ENCODE peak calls at places on chromosomes 16 and 17, in seven cellular contexts. One of them, this sample, is unnamed.

GRCh38 chr16:72475688-72476087 is 303.7 kb upstream of the PMFBP1 start:
- DNase-seq in stomach: no peak
- DNase-seq in transverse colon: no peak
- DNase-seq in HCT116: no peak
- DNase-seq in GM23338: peak; percentile 43
- DNase-seq in SK-N-SH: no peak
- DNase-seq in K562: no peak
- DNase-seq in this sample: no peak

GRCh38 chr17:82062076-82062983 is 3.3 kb downstream of the DUS1L start:
- DNase-seq in transverse colon: no peak
- DNase-seq in K562: no peak
- DNase-seq in SK-N-SH: no peak
- DNase-seq in HCT116: no peak
- DNase-seq in GM23338: peak; percentile 20
- DNase-seq in stomach: no peak
- DNase-seq in this sample: no peak

GRCh38 chr16:82156761-82157654 is 13.0 kb downstream of the MPHOSPH6 start:
- DNase-seq in transverse colon: no peak
- DNase-seq in stomach: no peak
- DNase-seq in GM23338: no peak
- DNase-seq in K562: no peak
- DNase-seq in HCT116: no peak
- DNase-seq in SK-N-SH: no peak
- DNase-seq in this sample: no peak

GRCh38 chr17:11388061-11388460 is 147.0 kb downstream of the SHISA6 start:
- DNase-seq in HCT116: no peak
- DNase-seq in SK-N-SH: no peak
- DNase-seq in GM23338: no peak
- DNase-seq in K562: no peak
- DNase-seq in transverse colon: no peak
- DNase-seq in stomach: no peak
- DNase-seq in this sample: no peak

GRCh38 chr17:40070895-40071719 is 8.3 kb downstream of the THRA start:
- DNase-seq in transverse colon: peak; percentile 88
- DNase-seq in stomach: peak; percentile 98
- DNase-seq in HCT116: no peak
- DNase-seq in SK-N-SH: no peak
- DNase-seq in K562: no peak
- DNase-seq in GM23338: peak; percentile 51
- DNase-seq in this sample: no peak

GRCh38 chr17:50758989-50759544 is 8.3 kb downstream of the ANKRD40CL start:
- DNase-seq in HCT116: no peak
- DNase-seq in stomach: no peak
- DNase-seq in GM23338: no peak
- DNase-seq in K562: no peak
- DNase-seq in SK-N-SH: no peak
- DNase-seq in transverse colon: no peak
- DNase-seq in this sample: no peak

GRCh38 chr16:23280483-23280967 is 21.6 kb upstream of the SCNN1B start:
- DNase-seq in SK-N-SH: no peak
- DNase-seq in stomach: no peak
- DNase-seq in K562: no peak
- DNase-seq in HCT116: no peak
- DNase-seq in transverse colon: no peak
- DNase-seq in GM23338: no peak
- DNase-seq in this sample: no peak

GRCh38 chr17:61862105-61862574 is 1.2 kb downstream of the BRIP1 start:
- DNase-seq in transverse colon: no peak
- DNase-seq in GM23338: no peak
- DNase-seq in HCT116: no peak
- DNase-seq in SK-N-SH: no peak
- DNase-seq in stomach: no peak
- DNase-seq in K562: peak; percentile 4
- DNase-seq in this sample: no peak

GRCh38 chr17:8322078-8322477 is 12.0 kb downstream of the ARHGEF15 start:
- DNase-seq in stomach: no peak
- DNase-seq in transverse colon: no peak
- DNase-seq in K562: no peak
- DNase-seq in GM23338: no peak
- DNase-seq in SK-N-SH: peak; percentile 12
- DNase-seq in HCT116: no peak
- DNase-seq in this sample: no peak

GRCh38 chr17:40819528-40820125 is 2.8 kb downstream of the KRT10 start:
- DNase-seq in K562: peak; percentile 49
- DNase-seq in GM23338: no peak
- DNase-seq in SK-N-SH: peak; percentile 19
- DNase-seq in transverse colon: no peak
- DNase-seq in stomach: no peak
- DNase-seq in HCT116: no peak
- DNase-seq in this sample: no peak

GRCh38 chr16:10971560-10971961 is 27.2 kb downstream of the CLEC16A start:
- DNase-seq in stomach: no peak
- DNase-seq in SK-N-SH: peak; percentile 63
- DNase-seq in GM23338: peak; percentile 91
- DNase-seq in HCT116: peak; percentile 47
- DNase-seq in K562: peak; percentile 59
- DNase-seq in transverse colon: peak; percentile 31
- DNase-seq in this sample: peak; percentile 41

GRCh38 chr16:68844211-68844564 is 857 bp downstream of the TANGO6 start:
- DNase-seq in stomach: no peak
- DNase-seq in GM23338: no peak
- DNase-seq in HCT116: no peak
- DNase-seq in SK-N-SH: peak; percentile 17
- DNase-seq in K562: no peak
- DNase-seq in transverse colon: no peak
- DNase-seq in this sample: no peak

GRCh38 chr16:50388491-50388890 is 19.7 kb upstream of the BRD7 start:
- DNase-seq in HCT116: no peak
- DNase-seq in stomach: no peak
- DNase-seq in transverse colon: no peak
- DNase-seq in GM23338: no peak
- DNase-seq in SK-N-SH: no peak
- DNase-seq in K562: no peak
- DNase-seq in this sample: no peak

GRCh38 chr17:49327835-49328784 is 33.9 kb downstream of the ZNF652 start:
- DNase-seq in stomach: no peak
- DNase-seq in K562: peak; percentile 21
- DNase-seq in HCT116: no peak
- DNase-seq in SK-N-SH: no peak
- DNase-seq in transverse colon: no peak
- DNase-seq in GM23338: no peak
- DNase-seq in this sample: no peak

GRCh38 chr16:55257971-55258613 is 65.9 kb upstream of the IRX6 start:
- DNase-seq in K562: peak; percentile 68
- DNase-seq in GM23338: peak; percentile 86
- DNase-seq in SK-N-SH: peak; percentile 45
- DNase-seq in HCT116: peak; percentile 58
- DNase-seq in stomach: peak; percentile 60
- DNase-seq in transverse colon: peak; percentile 71
- DNase-seq in this sample: no peak

GRCh38 chr17:1779571-1780074 is 17.8 kb downstream of the SERPINF1 start:
- DNase-seq in stomach: peak; percentile 61
- DNase-seq in HCT116: no peak
- DNase-seq in K562: no peak
- DNase-seq in GM23338: no peak
- DNase-seq in transverse colon: peak; percentile 73
- DNase-seq in SK-N-SH: peak; percentile 44
- DNase-seq in this sample: no peak

GRCh38 chr17:7922499-7923289 is 6.6 kb upstream of the RNF227 start:
- DNase-seq in GM23338: peak; percentile 94
- DNase-seq in HCT116: no peak
- DNase-seq in transverse colon: peak; percentile 88
- DNase-seq in K562: no peak
- DNase-seq in stomach: peak; percentile 89
- DNase-seq in SK-N-SH: no peak
- DNase-seq in this sample: no peak

GRCh38 chr16:74570412-74571301 is 36.3 kb downstream of the GLG1 start:
- DNase-seq in HCT116: no peak
- DNase-seq in GM23338: no peak
- DNase-seq in transverse colon: no peak
- DNase-seq in SK-N-SH: no peak
- DNase-seq in K562: no peak
- DNase-seq in stomach: no peak
- DNase-seq in this sample: no peak
- TF ChIP-seq POLR2AphosphoS5 in HCT116: no peak
- TF ChIP-seq POLR2AphosphoS5 in GM23338: no peak
- TF ChIP-seq POLR2AphosphoS5 in transverse colon: no peak
- TF ChIP-seq POLR2AphosphoS5 in SK-N-SH: no peak
- TF ChIP-seq POLR2AphosphoS5 in K562: no peak
- TF ChIP-seq POLR2AphosphoS5 in stomach: no peak
- TF ChIP-seq POLR2AphosphoS5 in this sample: no peak

DNA sequence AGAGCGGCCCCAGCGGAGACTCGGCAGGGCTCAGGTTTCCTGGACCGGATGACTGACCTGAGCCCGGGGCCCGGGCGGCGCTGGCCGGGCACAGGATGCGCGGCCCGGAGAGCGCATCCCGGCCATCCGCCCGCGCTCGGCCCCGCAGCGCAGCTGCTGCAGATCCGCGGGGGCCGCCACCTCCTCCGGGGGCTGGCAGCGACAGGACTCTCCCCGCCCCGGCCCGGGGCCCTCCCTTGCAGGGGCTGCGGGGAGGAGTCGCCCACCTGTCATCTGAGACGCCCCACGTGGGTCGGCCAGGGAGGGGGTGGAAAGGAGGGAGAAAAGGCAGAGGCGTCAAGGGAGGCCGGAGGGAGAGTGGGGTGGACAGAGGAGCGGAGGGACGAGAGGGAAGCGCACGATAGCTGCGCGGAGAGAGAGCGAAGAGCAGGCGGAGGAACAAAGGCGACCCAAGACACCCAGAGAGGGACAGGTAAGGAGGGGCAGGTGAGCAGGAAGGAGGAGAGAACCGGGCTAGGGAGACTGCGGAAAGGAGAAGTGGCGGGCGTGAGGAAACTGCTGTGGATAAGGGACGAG is 471 bp upstream of the PRKAR1A start:
- DNase-seq in SK-N-SH: peak; percentile 93
- DNase-seq in transverse colon: peak; percentile 85
- DNase-seq in stomach: peak; percentile 69
- DNase-seq in GM23338: peak; percentile 83
- DNase-seq in HCT116: peak; percentile 80
- DNase-seq in K562: peak; percentile 62
- DNase-seq in this sample: peak; percentile 42
- TF ChIP-seq POLR2AphosphoS5 in SK-N-SH: peak; percentile 57
- TF ChIP-seq POLR2AphosphoS5 in transverse colon: no peak
- TF ChIP-seq POLR2AphosphoS5 in stomach: peak; percentile 6
- TF ChIP-seq POLR2AphosphoS5 in GM23338: no peak
- TF ChIP-seq POLR2AphosphoS5 in HCT116: no peak
- TF ChIP-seq POLR2AphosphoS5 in K562: no peak
- TF ChIP-seq POLR2AphosphoS5 in this sample: no peak

DNA sequence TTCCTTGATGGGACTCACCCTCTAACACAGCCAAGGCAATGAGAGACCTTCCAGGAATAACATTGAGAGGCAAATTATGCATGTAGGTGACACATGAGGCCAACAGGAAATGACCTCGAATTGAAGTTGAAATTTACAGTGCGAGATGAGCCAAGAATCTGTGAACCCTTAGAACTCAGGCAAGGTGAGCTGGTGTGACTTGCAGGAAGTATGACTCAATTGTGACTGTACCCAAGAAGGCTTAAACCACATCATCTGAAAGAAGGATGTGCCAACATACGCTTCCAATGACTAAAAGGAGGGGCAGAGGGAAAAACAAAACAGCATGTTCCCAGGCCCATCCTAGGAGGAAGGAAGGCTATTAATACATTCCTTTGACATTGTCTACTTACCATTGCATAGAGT is 44.8 kb downstream of the PITPNC1 start:
- DNase-seq in SK-N-SH: no peak
- DNase-seq in transverse colon: peak; percentile 43
- DNase-seq in stomach: no peak
- DNase-seq in GM23338: peak; percentile 24
- DNase-seq in K562: no peak
- DNase-seq in HCT116: peak; percentile 100
- DNase-seq in this sample: peak; percentile 96
- TF ChIP-seq POLR2AphosphoS5 in SK-N-SH: peak; percentile 82
- TF ChIP-seq POLR2AphosphoS5 in transverse colon: peak; percentile 74
- TF ChIP-seq POLR2AphosphoS5 in stomach: peak; percentile 81
- TF ChIP-seq POLR2AphosphoS5 in GM23338: no peak
- TF ChIP-seq POLR2AphosphoS5 in K562: no peak
- TF ChIP-seq POLR2AphosphoS5 in HCT116: peak; percentile 94
- TF ChIP-seq POLR2AphosphoS5 in this sample: no peak

GRCh38 chr17:76524598-76525512 is 12.7 kb downstream of the CYGB start:
- DNase-seq in stomach: peak; percentile 84
- DNase-seq in HCT116: no peak
- DNase-seq in transverse colon: peak; percentile 43
- DNase-seq in SK-N-SH: no peak
- DNase-seq in K562: no peak
- DNase-seq in GM23338: no peak
- DNase-seq in this sample: no peak

GRCh38 chr17:76527430-76528111 is 9.9 kb downstream of the CYGB start:
- DNase-seq in K562: no peak
- DNase-seq in GM23338: peak; percentile 85
- DNase-seq in HCT116: no peak
- DNase-seq in SK-N-SH: peak; percentile 71
- DNase-seq in stomach: peak; percentile 60
- DNase-seq in transverse colon: peak; percentile 77
- DNase-seq in this sample: no peak

GRCh38 chr17:76519667-76520066 is 17.8 kb downstream of the CYGB start:
- DNase-seq in transverse colon: no peak
- DNase-seq in K562: no peak
- DNase-seq in HCT116: no peak
- DNase-seq in stomach: no peak
- DNase-seq in SK-N-SH: no peak
- DNase-seq in GM23338: no peak
- DNase-seq in this sample: no peak

GRCh38 chr17:76521262-76521661 is 16.2 kb downstream of the CYGB start:
- DNase-seq in SK-N-SH: no peak
- DNase-seq in stomach: no peak
- DNase-seq in K562: no peak
- DNase-seq in GM23338: no peak
- DNase-seq in HCT116: no peak
- DNase-seq in transverse colon: no peak
- DNase-seq in this sample: no peak

DNA sequence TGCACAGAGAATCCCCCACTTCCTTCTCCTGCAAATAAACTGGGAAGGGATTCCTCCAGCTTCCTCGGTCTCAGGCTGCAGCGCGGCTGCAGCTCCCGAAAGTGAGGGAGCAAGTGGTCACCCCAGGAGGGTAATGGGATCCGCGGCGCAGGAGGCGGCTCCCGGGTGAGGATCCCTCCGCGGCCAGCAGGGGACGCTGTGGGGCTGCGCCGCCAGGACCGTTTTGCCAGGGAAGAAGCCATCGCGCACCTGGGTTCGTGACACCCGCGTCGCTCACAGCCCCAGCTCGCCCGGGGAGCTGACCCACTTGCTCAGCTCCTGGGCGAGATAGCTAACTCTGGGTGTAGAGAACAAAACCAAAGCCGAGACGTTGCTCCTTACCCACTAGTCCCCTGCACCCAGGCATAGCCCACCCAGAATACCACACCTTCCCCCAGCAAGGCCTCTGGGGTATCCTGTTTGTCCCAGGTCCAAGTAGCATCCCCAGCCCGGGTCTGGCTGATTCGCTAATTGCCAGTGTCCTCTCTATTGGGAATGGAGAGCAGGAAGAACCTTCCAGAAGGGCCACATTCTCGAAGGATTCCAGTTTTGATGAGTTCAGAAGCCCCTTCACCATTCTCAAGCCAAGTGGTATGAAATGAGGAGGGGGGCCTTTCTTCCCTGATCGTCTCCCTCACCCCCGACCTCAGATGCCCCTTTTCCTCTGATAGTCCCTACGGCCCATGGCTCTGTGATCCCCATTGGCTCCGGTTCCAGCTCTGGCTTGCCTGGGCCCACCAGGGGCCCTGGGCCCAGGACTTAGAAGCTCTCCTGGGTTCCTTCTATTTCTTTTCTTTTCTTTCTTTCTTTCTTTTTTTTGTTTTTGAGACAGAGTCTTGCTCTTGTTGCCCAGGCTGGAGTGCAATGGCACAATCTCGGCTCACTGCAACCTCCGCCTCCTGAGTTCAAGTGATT is 14.1 kb downstream of the CYGB start:
- DNase-seq in SK-N-SH: peak; percentile 95
- DNase-seq in stomach: peak; percentile 83
- DNase-seq in K562: peak; percentile 88
- DNase-seq in transverse colon: peak; percentile 83
- DNase-seq in HCT116: peak; percentile 58
- DNase-seq in GM23338: peak; percentile 88
- DNase-seq in this sample: peak; percentile 46
- TF ChIP-seq POLR2AphosphoS5 in SK-N-SH: no peak
- TF ChIP-seq POLR2AphosphoS5 in stomach: no peak
- TF ChIP-seq POLR2AphosphoS5 in K562: no peak
- TF ChIP-seq POLR2AphosphoS5 in transverse colon: no peak
- TF ChIP-seq POLR2AphosphoS5 in HCT116: no peak
- TF ChIP-seq POLR2AphosphoS5 in GM23338: no peak
- TF ChIP-seq POLR2AphosphoS5 in this sample: no peak

This sample was measured in Panc1.